ENCODE peak calls at places on chromosomes 11 and 22, in nine cellular contexts. One of them, this sample, is unnamed.

GRCh38 chr22:45159652-45160462 is 3.9 kb upstream of the NUP50 start:
- DNase-seq in spleen: no peak
- DNase-seq in foreskin fibroblast: peak
- DNase-seq in lower lobe of right lung: no peak
- DNase-seq in body of pancreas: peak
- DNase-seq in left ventricle myocardium inferior: no peak
- DNase-seq in tibial nerve: no peak
- DNase-seq in endothelial cell of umbilical vein: peak
- DNase-seq in thoracic aorta: no peak
- DNase-seq in this sample: no peak

GRCh38 chr11:70727021-70727420 is 328.7 kb downstream of the CTTN start:
- DNase-seq in left ventricle myocardium inferior: no peak
- DNase-seq in thoracic aorta: no peak
- DNase-seq in endothelial cell of umbilical vein: no peak
- DNase-seq in tibial nerve: no peak
- DNase-seq in lower lobe of right lung: no peak
- DNase-seq in spleen: no peak
- DNase-seq in foreskin fibroblast: no peak
- DNase-seq in body of pancreas: no peak
- DNase-seq in this sample: no peak

GRCh38 chr22:35523167-35523928 is 17.3 kb upstream of the RASD2 start:
- DNase-seq in endothelial cell of umbilical vein: no peak
- DNase-seq in tibial nerve: no peak
- DNase-seq in foreskin fibroblast: no peak
- DNase-seq in left ventricle myocardium inferior: no peak
- DNase-seq in lower lobe of right lung: no peak
- DNase-seq in thoracic aorta: no peak
- DNase-seq in spleen: no peak
- DNase-seq in body of pancreas: no peak
- DNase-seq in this sample: no peak

GRCh38 chr11:106624377-106624776 is 393.9 kb downstream of the GUCY1A2 start:
- DNase-seq in endothelial cell of umbilical vein: no peak
- DNase-seq in left ventricle myocardium inferior: no peak
- DNase-seq in foreskin fibroblast: no peak
- DNase-seq in body of pancreas: no peak
- DNase-seq in tibial nerve: no peak
- DNase-seq in lower lobe of right lung: no peak
- DNase-seq in spleen: no peak
- DNase-seq in thoracic aorta: no peak
- DNase-seq in this sample: no peak

GRCh38 chr11:31419669-31420068 is 50.0 kb downstream of the DNAJC24 start:
- DNase-seq in foreskin fibroblast: peak
- DNase-seq in lower lobe of right lung: no peak
- DNase-seq in body of pancreas: no peak
- DNase-seq in tibial nerve: no peak
- DNase-seq in thoracic aorta: no peak
- DNase-seq in spleen: no peak
- DNase-seq in left ventricle myocardium inferior: no peak
- DNase-seq in endothelial cell of umbilical vein: no peak
- DNase-seq in this sample: no peak

GRCh38 chr11:63602296-63602695 is 11.9 kb downstream of the PLAAT3 start:
- DNase-seq in tibial nerve: no peak
- DNase-seq in thoracic aorta: no peak
- DNase-seq in foreskin fibroblast: peak
- DNase-seq in lower lobe of right lung: no peak
- DNase-seq in left ventricle myocardium inferior: no peak
- DNase-seq in body of pancreas: no peak
- DNase-seq in endothelial cell of umbilical vein: no peak
- DNase-seq in spleen: no peak
- DNase-seq in this sample: peak

GRCh38 chr11:70844387-70844786 is 408.0 kb downstream of the SHANK2 start:
- DNase-seq in spleen: no peak
- DNase-seq in lower lobe of right lung: no peak
- DNase-seq in endothelial cell of umbilical vein: no peak
- DNase-seq in foreskin fibroblast: no peak
- DNase-seq in thoracic aorta: no peak
- DNase-seq in left ventricle myocardium inferior: no peak
- DNase-seq in tibial nerve: no peak
- DNase-seq in body of pancreas: no peak
- DNase-seq in this sample: no peak

GRCh38 chr22:36439481-36440271 is 41.8 kb downstream of the TXN2 start:
- DNase-seq in foreskin fibroblast: peak
- DNase-seq in spleen: no peak
- DNase-seq in endothelial cell of umbilical vein: peak
- DNase-seq in left ventricle myocardium inferior: peak
- DNase-seq in thoracic aorta: no peak
- DNase-seq in tibial nerve: no peak
- DNase-seq in lower lobe of right lung: no peak
- DNase-seq in body of pancreas: peak
- DNase-seq in this sample: peak

DNA sequence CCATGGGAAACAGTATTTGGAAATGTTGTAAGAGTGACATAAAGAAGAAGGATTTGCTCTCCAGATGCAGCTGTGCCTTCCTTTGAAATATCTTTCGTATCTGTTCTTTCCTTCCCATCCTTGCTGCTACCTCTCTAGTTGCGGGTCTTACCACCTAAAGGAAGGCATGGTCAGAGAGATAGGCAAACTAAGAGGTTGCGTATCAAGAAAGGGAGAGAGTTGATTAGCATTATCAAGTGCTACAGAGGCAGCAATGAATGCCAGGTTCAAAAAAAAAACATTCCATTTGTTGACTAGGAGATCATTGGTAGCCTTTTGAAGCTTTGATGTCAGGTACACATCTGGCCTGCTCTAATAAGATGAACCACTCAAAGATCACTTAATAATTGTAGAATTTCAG is 4.6 kb downstream of the GTPBP1 start:
- DNase-seq in body of pancreas: no peak
- DNase-seq in foreskin fibroblast: no peak
- DNase-seq in tibial nerve: no peak
- DNase-seq in lower lobe of right lung: no peak
- DNase-seq in spleen: no peak
- DNase-seq in endothelial cell of umbilical vein: no peak
- DNase-seq in thoracic aorta: no peak
- DNase-seq in left ventricle myocardium inferior: no peak
- DNase-seq in this sample: no peak
- H3K4me3 ChIP-seq in body of pancreas: no peak
- H3K4me3 ChIP-seq in foreskin fibroblast: no peak
- H3K4me3 ChIP-seq in tibial nerve: no peak
- H3K4me3 ChIP-seq in lower lobe of right lung: no peak
- H3K4me3 ChIP-seq in spleen: no peak
- H3K4me3 ChIP-seq in endothelial cell of umbilical vein: no peak
- H3K4me3 ChIP-seq in thoracic aorta: no peak
- H3K4me3 ChIP-seq in left ventricle myocardium inferior: no peak
- H3K4me3 ChIP-seq in this sample: no peak

DNA sequence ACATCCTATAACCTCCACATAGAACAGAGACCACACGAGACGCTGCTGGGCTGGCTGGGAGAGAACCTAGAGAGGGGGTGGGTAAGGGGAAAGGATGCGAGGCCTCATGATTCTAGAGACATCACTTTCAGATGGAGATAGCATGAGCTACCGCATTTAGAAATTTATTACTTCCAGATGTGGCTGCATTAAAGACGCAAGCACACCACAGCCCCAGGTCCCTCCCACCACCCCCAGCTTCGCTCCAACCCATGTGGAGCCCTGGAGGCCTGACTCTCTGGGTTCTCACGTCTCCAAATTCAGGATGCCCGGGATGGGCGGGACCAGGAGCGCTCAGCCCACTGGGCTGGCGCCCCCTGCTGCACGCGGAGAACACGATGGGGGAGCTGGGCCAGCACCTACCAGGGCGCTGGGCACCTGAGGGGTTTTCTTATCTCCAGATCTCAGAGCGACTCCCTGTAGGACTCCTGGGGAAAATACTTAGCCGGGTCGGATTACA is 13.6 kb downstream of the MRPL21 start:
- DNase-seq in foreskin fibroblast: peak
- DNase-seq in spleen: peak
- DNase-seq in tibial nerve: peak
- DNase-seq in thoracic aorta: no peak
- DNase-seq in endothelial cell of umbilical vein: no peak
- DNase-seq in lower lobe of right lung: no peak
- DNase-seq in body of pancreas: no peak
- DNase-seq in left ventricle myocardium inferior: peak
- DNase-seq in this sample: peak
- TF ChIP-seq CTCF in foreskin fibroblast: peak
- TF ChIP-seq CTCF in spleen: no peak
- TF ChIP-seq CTCF in tibial nerve: peak
- TF ChIP-seq CTCF in thoracic aorta: peak
- TF ChIP-seq CTCF in endothelial cell of umbilical vein: peak
- TF ChIP-seq CTCF in lower lobe of right lung: peak
- TF ChIP-seq CTCF in body of pancreas: peak
- TF ChIP-seq CTCF in left ventricle myocardium inferior: peak
- TF ChIP-seq CTCF in this sample: peak

GRCh38 chr22:26845016-26845728 is 187.8 kb downstream of the MIAT start:
- DNase-seq in spleen: no peak
- DNase-seq in tibial nerve: no peak
- DNase-seq in foreskin fibroblast: no peak
- DNase-seq in lower lobe of right lung: no peak
- DNase-seq in left ventricle myocardium inferior: no peak
- DNase-seq in thoracic aorta: no peak
- DNase-seq in endothelial cell of umbilical vein: peak
- DNase-seq in body of pancreas: no peak
- DNase-seq in this sample: peak
- H3K4me3 ChIP-seq in spleen: no peak
- H3K4me3 ChIP-seq in tibial nerve: no peak
- H3K4me3 ChIP-seq in foreskin fibroblast: no peak
- H3K4me3 ChIP-seq in lower lobe of right lung: no peak
- H3K4me3 ChIP-seq in left ventricle myocardium inferior: no peak
- H3K4me3 ChIP-seq in thoracic aorta: no peak
- H3K4me3 ChIP-seq in endothelial cell of umbilical vein: no peak
- H3K4me3 ChIP-seq in body of pancreas: no peak
- H3K4me3 ChIP-seq in this sample: no peak

DNA sequence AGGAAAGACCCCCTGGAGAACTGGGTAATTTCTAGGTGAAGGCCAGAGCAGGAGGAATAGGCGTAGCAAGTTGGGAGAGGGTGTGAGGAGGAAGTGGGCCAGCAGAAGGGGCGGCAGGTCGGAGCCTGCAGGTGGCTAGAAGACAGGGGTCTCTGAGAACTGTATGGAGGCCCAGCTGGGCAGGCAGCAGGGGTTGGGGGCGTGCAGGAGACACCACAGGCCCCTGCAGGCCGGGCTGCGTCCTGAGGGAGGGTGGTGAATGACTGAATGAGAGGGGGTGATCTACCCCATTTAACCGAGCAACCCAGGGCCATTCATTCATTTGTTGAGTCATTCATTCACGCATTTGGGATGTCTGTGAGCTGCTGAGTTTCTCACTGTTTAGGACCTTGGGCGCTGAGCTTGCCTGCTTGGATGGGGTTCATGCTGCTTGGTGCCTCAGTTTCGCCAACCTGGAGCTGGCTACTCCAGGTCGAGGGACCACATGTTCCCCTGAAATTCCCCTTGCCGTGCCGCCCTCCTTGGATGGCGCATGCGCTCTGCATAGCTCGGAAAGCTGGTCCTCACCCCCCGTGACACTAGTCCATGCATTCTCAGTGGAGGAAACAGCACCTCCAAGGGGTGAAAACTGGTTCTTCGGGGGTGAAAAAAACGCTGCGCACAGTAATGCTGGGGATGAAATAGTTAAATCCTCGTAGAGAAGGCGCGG is 15.6 kb downstream of the MPPED1 start:
- DNase-seq in left ventricle myocardium inferior: no peak
- DNase-seq in tibial nerve: no peak
- DNase-seq in foreskin fibroblast: no peak
- DNase-seq in lower lobe of right lung: peak
- DNase-seq in spleen: no peak
- DNase-seq in body of pancreas: no peak
- DNase-seq in thoracic aorta: no peak
- DNase-seq in endothelial cell of umbilical vein: no peak
- DNase-seq in this sample: no peak
- TF ChIP-seq CTCF in left ventricle myocardium inferior: no peak
- TF ChIP-seq CTCF in tibial nerve: no peak
- TF ChIP-seq CTCF in foreskin fibroblast: no peak
- TF ChIP-seq CTCF in lower lobe of right lung: no peak
- TF ChIP-seq CTCF in spleen: no peak
- TF ChIP-seq CTCF in body of pancreas: no peak
- TF ChIP-seq CTCF in thoracic aorta: no peak
- TF ChIP-seq CTCF in endothelial cell of umbilical vein: no peak
- TF ChIP-seq CTCF in this sample: no peak

GRCh38 chr11:9568161-9568853 is 5.2 kb upstream of the WEE1 start:
- DNase-seq in left ventricle myocardium inferior: no peak
- DNase-seq in spleen: no peak
- DNase-seq in endothelial cell of umbilical vein: no peak
- DNase-seq in tibial nerve: no peak
- DNase-seq in body of pancreas: no peak
- DNase-seq in foreskin fibroblast: peak
- DNase-seq in lower lobe of right lung: no peak
- DNase-seq in thoracic aorta: no peak
- DNase-seq in this sample: peak
- H3K4me3 ChIP-seq in left ventricle myocardium inferior: peak
- H3K4me3 ChIP-seq in spleen: no peak
- H3K4me3 ChIP-seq in endothelial cell of umbilical vein: no peak
- H3K4me3 ChIP-seq in tibial nerve: no peak
- H3K4me3 ChIP-seq in body of pancreas: no peak
- H3K4me3 ChIP-seq in foreskin fibroblast: no peak
- H3K4me3 ChIP-seq in lower lobe of right lung: no peak
- H3K4me3 ChIP-seq in thoracic aorta: peak
- H3K4me3 ChIP-seq in this sample: no peak

This sample was measured in cardiac fibroblast.